ENCODE peak calls at places on chromosomes 16 and 17, in ten cellular contexts. B, C, W, T, X, S, N, K, I and Q are unnamed samples.

GRCh38 chr16:85894266-85894665 is 4.7 kb upstream of the IRF8 start:
- DNase-seq in K (no peak), S (peak; percentile 51), I (no peak), T (no peak), X (no peak), N (no peak), W (no peak), C (no peak), B (no peak), Q (no peak)

GRCh38 chr17:75468779-75469373 is 12.4 kb downstream of the TMEM94 start:
- DNase-seq in T (no peak), K (no peak), X (no peak), W (no peak), I (no peak), B (no peak), S (peak; percentile 67), C (no peak), N (no peak), Q (no peak)

GRCh38 chr17:27526603-27527002 is 70.4 kb downstream of the KSR1 start:
- DNase-seq in B (no peak), T (no peak), X (no peak), C (peak; percentile 50), N (no peak), K (no peak), W (no peak), I (no peak), S (peak; percentile 44), Q (no peak)

GRCh38 chr16:71570143-71570542 is 6.7 kb downstream of the TAT start:
- DNase-seq in N (no peak), W (no peak), I (no peak), C (no peak), K (no peak), T (no peak), B (no peak), S (no peak), X (no peak), Q (no peak)

GRCh38 chr17:16446338-16446983 is 31.1 kb downstream of the TRPV2 start:
- DNase-seq in W (no peak), X (no peak), C (no peak), K (no peak), B (no peak), S (no peak), T (no peak), N (no peak), I (no peak), Q (peak; percentile 75)

GRCh38 chr16:12245923-12246290 is 269.4 kb downstream of the SNX29 start:
- DNase-seq in N (peak; percentile 97), C (no peak), K (no peak), I (no peak), X (no peak), T (no peak), W (no peak), S (no peak), B (no peak), Q (no peak)

GRCh38 chr17:79993390-79994221 is 42.1 kb downstream of the TBC1D16 start:
- DNase-seq in N (no peak), X (no peak), C (peak; percentile 91), I (peak; percentile 20), W (no peak), B (no peak), T (peak; percentile 81), S (peak; percentile 80), K (peak; percentile 66), Q (no peak)

GRCh38 chr17:48131216-48131824 is 23.8 kb downstream of the SNX11 start:
- DNase-seq in N (peak; percentile 59), W (peak; percentile 82), X (peak; percentile 21), K (peak; percentile 82), T (peak; percentile 40), C (peak; percentile 78), B (peak; percentile 47), S (peak; percentile 47), I (peak; percentile 20), Q (peak; percentile 83)

GRCh38 chr16:55323637-55324490 is at the start of gene IRX6:
- DNase-seq in B (no peak), X (no peak), W (peak; percentile 89), S (no peak), I (no peak), N (peak; percentile 79), C (no peak), T (peak; percentile 81), K (peak; percentile 76), Q (no peak)

GRCh38 chr17:33858682-33859081 is 396.4 kb upstream of the CCL2 start:
- DNase-seq in K (no peak), B (no peak), X (no peak), C (no peak), W (no peak), T (no peak), N (no peak), S (no peak), I (no peak), Q (no peak)

GRCh38 chr17:44122825-44123355 is 551 bp downstream of the HDAC5 start:
- DNase-seq in I (no peak), X (no peak), C (no peak), B (no peak), N (no peak), W (no peak), T (no peak), S (peak; percentile 25), K (no peak), Q (no peak)

GRCh38 chr16:20807822-20808207 is 1.5 kb downstream of the REXO5 start:
- DNase-seq in K (no peak), I (no peak), N (no peak), X (no peak), C (no peak), B (no peak), S (no peak), T (no peak), W (no peak), Q (no peak)

GRCh38 chr17:73851921-73852320 is 207.7 kb upstream of the SDK2 start:
- DNase-seq in W (no peak), K (no peak), X (no peak), C (no peak), B (no peak), S (no peak), T (no peak), N (no peak), I (no peak), Q (no peak)

GRCh38 chr17:29107084-29107483 is 64.1 kb downstream of the PIPOX start:
- DNase-seq in C (no peak), K (no peak), N (no peak), B (no peak), T (no peak), X (no peak), W (no peak), S (no peak), I (no peak), Q (no peak)

GRCh38 chr17:44795928-44796327 is 34.2 kb downstream of the GJC1 start:
- DNase-seq in X (no peak), C (no peak), S (no peak), N (no peak), W (no peak), B (no peak), I (no peak), T (no peak), K (no peak), Q (peak; percentile 72)

GRCh38 chr17:16199093-16199492 is 16.2 kb downstream of the NCOR1 start:
- DNase-seq in N (no peak), W (no peak), I (no peak), K (no peak), S (no peak), B (no peak), C (peak; percentile 25), X (no peak), T (no peak), Q (peak; percentile 32)

GRCh38 chr16:27096375-27096774 is 29.6 kb downstream of the C16orf82 start:
- DNase-seq in C (no peak), X (no peak), K (no peak), W (no peak), N (no peak), B (no peak), S (no peak), I (no peak), T (no peak), Q (no peak)

GRCh38 chr17:63222655-63223054 is 223.5 kb downstream of the CYB561 start:
- DNase-seq in B (no peak), N (no peak), S (no peak), W (no peak), C (peak; percentile 36), I (no peak), X (no peak), T (no peak), K (no peak), Q (no peak)

GRCh38 chr16:11361043-11361442 is 15.8 kb downstream of the RMI2 start:
- DNase-seq in N (no peak), K (no peak), X (no peak), T (no peak), I (no peak), B (no peak), W (no peak), C (no peak), S (no peak), Q (no peak)

GRCh38 chr17:73575470-73576235 is 68.6 kb downstream of the SDK2 start:
- DNase-seq in B (no peak), W (peak; percentile 71), X (no peak), I (no peak), S (no peak), N (peak; percentile 33), T (no peak), C (no peak), K (no peak), Q (no peak)

GRCh38 chr16:3484328-3485096 is 10.8 kb downstream of the C16orf90 start:
- DNase-seq in N (no peak), B (no peak), C (no peak), X (no peak), S (no peak), W (peak; percentile 9), T (peak; percentile 66), K (no peak), I (no peak), Q (peak; percentile 89)

GRCh38 chr16:74667215-74667765 is 613 bp upstream of the RFWD3 start:
- DNase-seq in T (peak; percentile 35), X (peak; percentile 6), B (peak; percentile 17), K (no peak), W (peak; percentile 24), C (peak; percentile 35), I (peak; percentile 11), S (peak; percentile 19), N (no peak), Q (peak; percentile 26)

GRCh38 chr16:28172331-28172730 is 39.4 kb downstream of the XPO6 start:
- DNase-seq in N (no peak), C (no peak), I (no peak), B (no peak), W (no peak), S (no peak), T (no peak), X (no peak), K (no peak), Q (no peak)

GRCh38 chr16:24668481-24669001 is 60.9 kb upstream of the TNRC6A start:
- DNase-seq in B (no peak), I (peak; percentile 2), W (no peak), T (no peak), X (no peak), K (no peak), S (no peak), C (peak; percentile 70), N (peak; percentile 34), Q (peak; percentile 72)

GRCh38 chr17:73249700-73250099 is 12.0 kb downstream of the CPSF4L start:
- DNase-seq in C (no peak), W (no peak), B (no peak), T (no peak), N (peak; percentile 29), S (no peak), X (no peak), K (no peak), I (no peak), Q (no peak)

GRCh38 chr16:29111421-29111820 is 126.6 kb downstream of the LAT start:
- DNase-seq in W (no peak), S (no peak), I (no peak), X (no peak), N (no peak), T (no peak), K (no peak), B (no peak), C (no peak), Q (peak; percentile 41)

GRCh38 chr17:4074831-4075495 is 67.9 kb downstream of the ZZEF1 start:
- DNase-seq in K (peak; percentile 53), B (peak; percentile 40), T (no peak), W (peak; percentile 61), C (peak; percentile 64), S (no peak), I (no peak), X (no peak), N (peak; percentile 62), Q (peak; percentile 58)

GRCh38 chr17:81522491-81523125 is 5.6 kb upstream of the FSCN2 start:
- DNase-seq in W (no peak), T (no peak), S (no peak), K (no peak), C (no peak), I (no peak), N (no peak), X (no peak), B (no peak), Q (no peak)